ENCODE peak calls at places on chromosomes 5 and 9, in six cellular contexts. One of them, this sample, is unnamed. For H3K4me1, the result is how much of the 10 kb centered on the place peaks cover.

GRCh38 chr5:9339206-9339818 is 206.6 kb downstream of the SEMA5A start:
- DNase-seq in lower lobe of right lung: no peak
- DNase-seq in kidney: no peak
- DNase-seq in Caco-2: no peak
- DNase-seq in ovary: no peak
- DNase-seq in CD8-positive, alpha-beta T cell: no peak
- DNase-seq in this sample: no peak

GRCh38 chr5:42531611-42532010 is 108.4 kb downstream of the GHR start:
- DNase-seq in ovary: no peak
- DNase-seq in lower lobe of right lung: no peak
- DNase-seq in CD8-positive, alpha-beta T cell: no peak
- DNase-seq in Caco-2: no peak
- DNase-seq in kidney: no peak
- DNase-seq in this sample: no peak

GRCh38 chr5:43691275-43691674 is 88.3 kb downstream of the NNT start:
- DNase-seq in CD8-positive, alpha-beta T cell: no peak
- DNase-seq in Caco-2: no peak
- DNase-seq in ovary: no peak
- DNase-seq in kidney: no peak
- DNase-seq in lower lobe of right lung: no peak
- DNase-seq in this sample: no peak

GRCh38 chr9:90408659-90409058 is 234.0 kb downstream of the DIRAS2 start:
- DNase-seq in ovary: no peak
- DNase-seq in lower lobe of right lung: no peak
- DNase-seq in Caco-2: no peak
- DNase-seq in kidney: no peak
- DNase-seq in CD8-positive, alpha-beta T cell: no peak
- DNase-seq in this sample: no peak

GRCh38 chr5:128494516-128494915 is 43.5 kb downstream of the FBN2 start:
- DNase-seq in kidney: no peak
- DNase-seq in Caco-2: no peak
- DNase-seq in ovary: no peak
- DNase-seq in lower lobe of right lung: no peak
- DNase-seq in CD8-positive, alpha-beta T cell: no peak
- DNase-seq in this sample: no peak

GRCh38 chr5:33968133-33969005 is 16.1 kb downstream of the SLC45A2 start:
- DNase-seq in ovary: no peak
- DNase-seq in Caco-2: no peak
- DNase-seq in lower lobe of right lung: no peak
- DNase-seq in kidney: no peak
- DNase-seq in CD8-positive, alpha-beta T cell: no peak
- DNase-seq in this sample: no peak

GRCh38 chr9:33263936-33264472 is 504 bp downstream of the BAG1 start:
- DNase-seq in ovary: no peak
- DNase-seq in lower lobe of right lung: peak
- DNase-seq in Caco-2: peak
- DNase-seq in CD8-positive, alpha-beta T cell: no peak
- DNase-seq in kidney: peak
- DNase-seq in this sample: no peak

GRCh38 chr5:76163111-76163628 is 80.0 kb downstream of the SV2C start:
- DNase-seq in ovary: no peak
- DNase-seq in kidney: no peak
- DNase-seq in CD8-positive, alpha-beta T cell: no peak
- DNase-seq in lower lobe of right lung: no peak
- DNase-seq in Caco-2: no peak
- DNase-seq in this sample: no peak

GRCh38 chr5:16538001-16538400 is 72.4 kb upstream of the ZNF622 start:
- DNase-seq in CD8-positive, alpha-beta T cell: no peak
- DNase-seq in kidney: no peak
- DNase-seq in Caco-2: no peak
- DNase-seq in ovary: no peak
- DNase-seq in lower lobe of right lung: no peak
- DNase-seq in this sample: no peak

GRCh38 chr5:15191012-15191411 is 309.0 kb upstream of the FBXL7 start:
- DNase-seq in kidney: no peak
- DNase-seq in lower lobe of right lung: no peak
- DNase-seq in ovary: no peak
- DNase-seq in Caco-2: no peak
- DNase-seq in CD8-positive, alpha-beta T cell: no peak
- DNase-seq in this sample: no peak

GRCh38 chr5:67095346-67095871 is 101.2 kb downstream of the CD180 start:
- DNase-seq in kidney: peak
- DNase-seq in ovary: peak
- DNase-seq in Caco-2: no peak
- DNase-seq in lower lobe of right lung: peak
- DNase-seq in CD8-positive, alpha-beta T cell: no peak
- DNase-seq in this sample: peak

GRCh38 chr5:74342948-74343682 is 297.4 kb downstream of the ENC1 start:
- DNase-seq in ovary: no peak
- DNase-seq in CD8-positive, alpha-beta T cell: no peak
- DNase-seq in kidney: no peak
- DNase-seq in lower lobe of right lung: no peak
- DNase-seq in Caco-2: no peak
- DNase-seq in this sample: no peak

GRCh38 chr5:172791291-172791690 is 20.3 kb upstream of the DUSP1 start:
- DNase-seq in kidney: no peak
- DNase-seq in lower lobe of right lung: peak
- DNase-seq in CD8-positive, alpha-beta T cell: no peak
- DNase-seq in ovary: no peak
- DNase-seq in Caco-2: no peak
- DNase-seq in this sample: no peak

GRCh38 chr5:176652136-176652535 is 4.9 kb downstream of the TSPAN17 start:
- DNase-seq in Caco-2: no peak
- DNase-seq in kidney: no peak
- DNase-seq in ovary: no peak
- DNase-seq in lower lobe of right lung: no peak
- DNase-seq in CD8-positive, alpha-beta T cell: no peak
- DNase-seq in this sample: no peak

GRCh38 chr5:83368835-83369234 is 102.7 kb upstream of the VCAN start:
- DNase-seq in CD8-positive, alpha-beta T cell: no peak
- DNase-seq in kidney: no peak
- DNase-seq in ovary: no peak
- DNase-seq in Caco-2: no peak
- DNase-seq in lower lobe of right lung: no peak
- DNase-seq in this sample: no peak

GRCh38 chr5:321233-321725 is at the start of gene AHRR:
- DNase-seq in ovary: no peak
- DNase-seq in CD8-positive, alpha-beta T cell: no peak
- DNase-seq in Caco-2: peak
- DNase-seq in kidney: no peak
- DNase-seq in lower lobe of right lung: peak
- DNase-seq in this sample: peak

GRCh38 chr5:322942-323879 is 1.7 kb downstream of the AHRR start:
- DNase-seq in Caco-2: no peak
- DNase-seq in CD8-positive, alpha-beta T cell: no peak
- DNase-seq in ovary: no peak
- DNase-seq in lower lobe of right lung: no peak
- DNase-seq in kidney: no peak
- DNase-seq in this sample: no peak

GRCh38 chr5:320524-321232 is 836 bp upstream of the AHRR start:
- DNase-seq in lower lobe of right lung: no peak
- DNase-seq in CD8-positive, alpha-beta T cell: no peak
- DNase-seq in Caco-2: no peak
- DNase-seq in ovary: no peak
- DNase-seq in kidney: no peak
- DNase-seq in this sample: no peak

GRCh38 chr5:322281-322941 is 897 bp downstream of the AHRR start:
- DNase-seq in kidney: no peak
- DNase-seq in CD8-positive, alpha-beta T cell: no peak
- DNase-seq in ovary: no peak
- DNase-seq in lower lobe of right lung: no peak
- DNase-seq in Caco-2: no peak
- DNase-seq in this sample: peak

GRCh38 chr5:321726-322251 is 275 bp downstream of the AHRR start:
- DNase-seq in kidney: no peak
- DNase-seq in ovary: no peak
- DNase-seq in lower lobe of right lung: no peak
- DNase-seq in Caco-2: no peak
- DNase-seq in CD8-positive, alpha-beta T cell: no peak
- DNase-seq in this sample: no peak
- H3K4me3 ChIP-seq in kidney: no peak
- H3K4me3 ChIP-seq in ovary: peak
- H3K4me3 ChIP-seq in lower lobe of right lung: peak
- H3K4me3 ChIP-seq in Caco-2: peak
- H3K4me3 ChIP-seq in CD8-positive, alpha-beta T cell: no peak
- H3K4me3 ChIP-seq in this sample: no peak

GRCh38 chr9:107043886-107044285 is 180.9 kb downstream of the ZNF462 start:
- DNase-seq in ovary: no peak
- DNase-seq in lower lobe of right lung: no peak
- DNase-seq in CD8-positive, alpha-beta T cell: no peak
- DNase-seq in Caco-2: peak
- DNase-seq in kidney: no peak
- DNase-seq in this sample: no peak
- TF ChIP-seq CTCF in ovary: no peak
- TF ChIP-seq CTCF in lower lobe of right lung: no peak
- TF ChIP-seq CTCF in CD8-positive, alpha-beta T cell: no peak
- TF ChIP-seq CTCF in Caco-2: no peak
- TF ChIP-seq CTCF in kidney: no peak
- TF ChIP-seq CTCF in this sample: no peak

GRCh38 chr9:14294659-14295058 is 19.3 kb downstream of the NFIB start:
- DNase-seq in lower lobe of right lung: no peak
- DNase-seq in Caco-2: no peak
- DNase-seq in ovary: no peak
- DNase-seq in CD8-positive, alpha-beta T cell: no peak
- DNase-seq in kidney: no peak
- DNase-seq in this sample: no peak

GRCh38 chr9:14300588-14300987 is 13.4 kb downstream of the NFIB start:
- DNase-seq in kidney: no peak
- DNase-seq in lower lobe of right lung: no peak
- DNase-seq in Caco-2: no peak
- DNase-seq in ovary: no peak
- DNase-seq in CD8-positive, alpha-beta T cell: no peak
- DNase-seq in this sample: no peak

GRCh38 chr9:14293801-14294200 is 20.1 kb downstream of the NFIB start:
- DNase-seq in CD8-positive, alpha-beta T cell: no peak
- DNase-seq in ovary: no peak
- DNase-seq in Caco-2: no peak
- DNase-seq in kidney: no peak
- DNase-seq in lower lobe of right lung: no peak
- DNase-seq in this sample: no peak

GRCh38 chr9:14298607-14299022 is 15.3 kb downstream of the NFIB start:
- DNase-seq in Caco-2: no peak
- DNase-seq in CD8-positive, alpha-beta T cell: no peak
- DNase-seq in lower lobe of right lung: no peak
- DNase-seq in ovary: no peak
- DNase-seq in kidney: no peak
- DNase-seq in this sample: no peak

DNA sequence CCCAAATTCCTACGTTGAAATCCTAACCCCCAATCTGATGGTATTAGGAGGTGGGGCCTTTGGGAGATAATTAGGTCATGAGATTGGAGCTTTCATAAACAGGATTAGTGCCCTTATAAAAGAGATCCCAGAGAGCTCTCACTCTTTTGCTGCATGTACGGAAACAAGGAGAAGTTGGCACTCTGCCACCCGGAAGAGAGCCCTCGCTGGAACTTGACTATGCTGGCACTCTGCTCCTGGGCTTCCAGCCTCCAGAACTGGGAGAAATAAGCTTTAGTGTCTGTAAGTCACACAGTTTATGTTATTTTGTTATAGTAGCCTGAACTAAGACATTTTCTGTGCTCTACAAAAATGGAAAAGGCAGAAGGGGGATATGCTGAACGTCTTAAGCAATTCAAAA is 17.5 kb downstream of the NFIB start:
- DNase-seq in Caco-2: no peak
- DNase-seq in lower lobe of right lung: no peak
- DNase-seq in CD8-positive, alpha-beta T cell: no peak
- DNase-seq in kidney: no peak
- DNase-seq in ovary: peak
- DNase-seq in this sample: no peak
- H3K4me1 ChIP-seq in Caco-2: under half
- H3K4me1 ChIP-seq in lower lobe of right lung: under half
- H3K4me1 ChIP-seq in CD8-positive, alpha-beta T cell: under half
- H3K4me1 ChIP-seq in kidney: under half
- H3K4me1 ChIP-seq in ovary: under half
- H3K4me1 ChIP-seq in this sample: under half

GRCh38 chr5:163567811-163568210 is 62.4 kb downstream of the MAT2B start:
- DNase-seq in lower lobe of right lung: no peak
- DNase-seq in ovary: no peak
- DNase-seq in Caco-2: no peak
- DNase-seq in kidney: no peak
- DNase-seq in CD8-positive, alpha-beta T cell: no peak
- DNase-seq in this sample: no peak

GRCh38 chr5:163565492-163565891 is 60.1 kb downstream of the MAT2B start:
- DNase-seq in ovary: no peak
- DNase-seq in lower lobe of right lung: no peak
- DNase-seq in Caco-2: no peak
- DNase-seq in kidney: no peak
- DNase-seq in CD8-positive, alpha-beta T cell: no peak
- DNase-seq in this sample: no peak

GRCh38 chr5:163564321-163564924 is 59.0 kb downstream of the MAT2B start:
- DNase-seq in CD8-positive, alpha-beta T cell: peak
- DNase-seq in Caco-2: peak
- DNase-seq in ovary: peak
- DNase-seq in kidney: no peak
- DNase-seq in lower lobe of right lung: no peak
- DNase-seq in this sample: peak

GRCh38 chr5:163566678-163567077 is 61.3 kb downstream of the MAT2B start:
- DNase-seq in Caco-2: no peak
- DNase-seq in ovary: no peak
- DNase-seq in CD8-positive, alpha-beta T cell: no peak
- DNase-seq in lower lobe of right lung: no peak
- DNase-seq in kidney: no peak
- DNase-seq in this sample: no peak

GRCh38 chr5:163565931-163566608 is 60.7 kb downstream of the MAT2B start:
- DNase-seq in Caco-2: peak
- DNase-seq in ovary: no peak
- DNase-seq in kidney: no peak
- DNase-seq in lower lobe of right lung: peak
- DNase-seq in CD8-positive, alpha-beta T cell: no peak
- DNase-seq in this sample: peak
- H3K4me3 ChIP-seq in Caco-2: no peak
- H3K4me3 ChIP-seq in ovary: peak
- H3K4me3 ChIP-seq in kidney: peak
- H3K4me3 ChIP-seq in lower lobe of right lung: peak
- H3K4me3 ChIP-seq in CD8-positive, alpha-beta T cell: peak
- H3K4me3 ChIP-seq in this sample: no peak

This sample was measured in mucosa of descending colon.